ENCODE peak calls at places on chromosome 3, in nine cellular contexts. One of them, this sample, is unnamed.

GRCh38 chr3:116020495-116020894 is 397.2 kb downstream of the GAP43 start:
- DNase-seq in mesothelial cell of epicardium: no peak
- DNase-seq in M059J: no peak
- DNase-seq in GM03348: peak
- DNase-seq in AML-193: no peak
- DNase-seq in HT-29: no peak
- DNase-seq in adrenal gland: no peak
- DNase-seq in activated CD8-positive, alpha-beta memory T cell treated with anti-CD3 and anti-CD28 coated beads for 48 hours: no peak
- DNase-seq in NCI-H510A treated with DMSO at 0.1 percent for 48 hours: no peak
- DNase-seq in this sample: peak

GRCh38 chr3:105611304-105612192 is 244.8 kb downstream of the ALCAM start:
- DNase-seq in AML-193: no peak
- DNase-seq in HT-29: peak
- DNase-seq in activated CD8-positive, alpha-beta memory T cell treated with anti-CD3 and anti-CD28 coated beads for 48 hours: no peak
- DNase-seq in NCI-H510A treated with DMSO at 0.1 percent for 48 hours: peak
- DNase-seq in adrenal gland: no peak
- DNase-seq in GM03348: no peak
- DNase-seq in mesothelial cell of epicardium: no peak
- DNase-seq in M059J: no peak
- DNase-seq in this sample: no peak

GRCh38 chr3:128878556-128879124 is 780 bp upstream of the ACAD9 start:
- DNase-seq in activated CD8-positive, alpha-beta memory T cell treated with anti-CD3 and anti-CD28 coated beads for 48 hours: no peak
- DNase-seq in GM03348: peak
- DNase-seq in HT-29: peak
- DNase-seq in AML-193: peak
- DNase-seq in adrenal gland: peak
- DNase-seq in mesothelial cell of epicardium: no peak
- DNase-seq in NCI-H510A treated with DMSO at 0.1 percent for 48 hours: peak
- DNase-seq in M059J: peak
- DNase-seq in this sample: peak

GRCh38 chr3:29065211-29065785 is 215.6 kb upstream of the RBMS3 start:
- DNase-seq in NCI-H510A treated with DMSO at 0.1 percent for 48 hours: peak
- DNase-seq in AML-193: no peak
- DNase-seq in HT-29: no peak
- DNase-seq in mesothelial cell of epicardium: peak
- DNase-seq in M059J: peak
- DNase-seq in activated CD8-positive, alpha-beta memory T cell treated with anti-CD3 and anti-CD28 coated beads for 48 hours: no peak
- DNase-seq in GM03348: peak
- DNase-seq in adrenal gland: peak
- DNase-seq in this sample: no peak

GRCh38 chr3:24853685-24854341 is 359.2 kb upstream of the THRB start:
- DNase-seq in mesothelial cell of epicardium: no peak
- DNase-seq in NCI-H510A treated with DMSO at 0.1 percent for 48 hours: no peak
- DNase-seq in activated CD8-positive, alpha-beta memory T cell treated with anti-CD3 and anti-CD28 coated beads for 48 hours: no peak
- DNase-seq in HT-29: no peak
- DNase-seq in AML-193: no peak
- DNase-seq in M059J: no peak
- DNase-seq in adrenal gland: no peak
- DNase-seq in GM03348: no peak
- DNase-seq in this sample: no peak

GRCh38 chr3:148319161-148319915 is 378.4 kb upstream of the AGTR1 start:
- DNase-seq in GM03348: peak
- DNase-seq in mesothelial cell of epicardium: no peak
- DNase-seq in M059J: peak
- DNase-seq in AML-193: peak
- DNase-seq in HT-29: no peak
- DNase-seq in activated CD8-positive, alpha-beta memory T cell treated with anti-CD3 and anti-CD28 coated beads for 48 hours: no peak
- DNase-seq in adrenal gland: no peak
- DNase-seq in NCI-H510A treated with DMSO at 0.1 percent for 48 hours: no peak
- DNase-seq in this sample: peak

GRCh38 chr3:184874709-184875644 is 63.0 kb downstream of the VPS8 start:
- DNase-seq in activated CD8-positive, alpha-beta memory T cell treated with anti-CD3 and anti-CD28 coated beads for 48 hours: no peak
- DNase-seq in HT-29: peak
- DNase-seq in NCI-H510A treated with DMSO at 0.1 percent for 48 hours: peak
- DNase-seq in GM03348: peak
- DNase-seq in mesothelial cell of epicardium: no peak
- DNase-seq in adrenal gland: peak
- DNase-seq in AML-193: peak
- DNase-seq in M059J: peak
- DNase-seq in this sample: peak

GRCh38 chr3:143443851-143444331 is 324.3 kb downstream of the CHST2 start:
- DNase-seq in NCI-H510A treated with DMSO at 0.1 percent for 48 hours: no peak
- DNase-seq in GM03348: peak
- DNase-seq in activated CD8-positive, alpha-beta memory T cell treated with anti-CD3 and anti-CD28 coated beads for 48 hours: no peak
- DNase-seq in AML-193: peak
- DNase-seq in adrenal gland: peak
- DNase-seq in M059J: peak
- DNase-seq in HT-29: peak
- DNase-seq in mesothelial cell of epicardium: no peak
- DNase-seq in this sample: no peak

GRCh38 chr3:140134231-140134630 is 199.2 kb downstream of the CLSTN2 start:
- DNase-seq in GM03348: no peak
- DNase-seq in NCI-H510A treated with DMSO at 0.1 percent for 48 hours: no peak
- DNase-seq in adrenal gland: no peak
- DNase-seq in mesothelial cell of epicardium: no peak
- DNase-seq in M059J: no peak
- DNase-seq in activated CD8-positive, alpha-beta memory T cell treated with anti-CD3 and anti-CD28 coated beads for 48 hours: no peak
- DNase-seq in HT-29: no peak
- DNase-seq in AML-193: no peak
- DNase-seq in this sample: no peak

GRCh38 chr3:160665784-160666526 is 11.0 kb upstream of the ARL14 start:
- DNase-seq in mesothelial cell of epicardium: no peak
- DNase-seq in NCI-H510A treated with DMSO at 0.1 percent for 48 hours: no peak
- DNase-seq in AML-193: no peak
- DNase-seq in GM03348: peak
- DNase-seq in activated CD8-positive, alpha-beta memory T cell treated with anti-CD3 and anti-CD28 coated beads for 48 hours: no peak
- DNase-seq in adrenal gland: no peak
- DNase-seq in HT-29: no peak
- DNase-seq in M059J: peak
- DNase-seq in this sample: peak

GRCh38 chr3:17074559-17074958 is 189.8 kb downstream of the PLCL2 start:
- DNase-seq in activated CD8-positive, alpha-beta memory T cell treated with anti-CD3 and anti-CD28 coated beads for 48 hours: no peak
- DNase-seq in HT-29: no peak
- DNase-seq in GM03348: no peak
- DNase-seq in M059J: no peak
- DNase-seq in NCI-H510A treated with DMSO at 0.1 percent for 48 hours: no peak
- DNase-seq in AML-193: no peak
- DNase-seq in mesothelial cell of epicardium: no peak
- DNase-seq in adrenal gland: no peak
- DNase-seq in this sample: no peak

GRCh38 chr3:8839607-8840325 is 70.4 kb upstream of the OXTR start:
- DNase-seq in AML-193: no peak
- DNase-seq in GM03348: no peak
- DNase-seq in HT-29: no peak
- DNase-seq in NCI-H510A treated with DMSO at 0.1 percent for 48 hours: no peak
- DNase-seq in adrenal gland: no peak
- DNase-seq in mesothelial cell of epicardium: no peak
- DNase-seq in activated CD8-positive, alpha-beta memory T cell treated with anti-CD3 and anti-CD28 coated beads for 48 hours: no peak
- DNase-seq in M059J: peak
- DNase-seq in this sample: no peak

GRCh38 chr3:65713016-65713415 is 325.7 kb downstream of the MAGI1 start:
- DNase-seq in M059J: peak
- DNase-seq in mesothelial cell of epicardium: no peak
- DNase-seq in GM03348: peak
- DNase-seq in HT-29: no peak
- DNase-seq in AML-193: peak
- DNase-seq in adrenal gland: no peak
- DNase-seq in activated CD8-positive, alpha-beta memory T cell treated with anti-CD3 and anti-CD28 coated beads for 48 hours: no peak
- DNase-seq in NCI-H510A treated with DMSO at 0.1 percent for 48 hours: no peak
- DNase-seq in this sample: no peak

GRCh38 chr3:94076055-94076454 is 13.2 kb downstream of the NSUN3 start:
- DNase-seq in NCI-H510A treated with DMSO at 0.1 percent for 48 hours: no peak
- DNase-seq in GM03348: peak
- DNase-seq in activated CD8-positive, alpha-beta memory T cell treated with anti-CD3 and anti-CD28 coated beads for 48 hours: no peak
- DNase-seq in AML-193: no peak
- DNase-seq in HT-29: no peak
- DNase-seq in adrenal gland: no peak
- DNase-seq in M059J: peak
- DNase-seq in mesothelial cell of epicardium: no peak
- DNase-seq in this sample: no peak

GRCh38 chr3:194333212-194333980 is 17.7 kb downstream of the CPN2 start:
- DNase-seq in adrenal gland: peak
- DNase-seq in HT-29: peak
- DNase-seq in GM03348: peak
- DNase-seq in NCI-H510A treated with DMSO at 0.1 percent for 48 hours: no peak
- DNase-seq in AML-193: no peak
- DNase-seq in M059J: peak
- DNase-seq in mesothelial cell of epicardium: peak
- DNase-seq in activated CD8-positive, alpha-beta memory T cell treated with anti-CD3 and anti-CD28 coated beads for 48 hours: peak
- DNase-seq in this sample: peak

GRCh38 chr3:197520311-197521276 is 35.2 kb downstream of the BDH1 start:
- DNase-seq in mesothelial cell of epicardium: no peak
- DNase-seq in adrenal gland: no peak
- DNase-seq in NCI-H510A treated with DMSO at 0.1 percent for 48 hours: no peak
- DNase-seq in GM03348: no peak
- DNase-seq in activated CD8-positive, alpha-beta memory T cell treated with anti-CD3 and anti-CD28 coated beads for 48 hours: no peak
- DNase-seq in HT-29: peak
- DNase-seq in AML-193: no peak
- DNase-seq in M059J: no peak
- DNase-seq in this sample: no peak

GRCh38 chr3:12708584-12709192 is 44.8 kb upstream of the RAF1 start:
- DNase-seq in activated CD8-positive, alpha-beta memory T cell treated with anti-CD3 and anti-CD28 coated beads for 48 hours: no peak
- DNase-seq in adrenal gland: peak
- DNase-seq in GM03348: peak
- DNase-seq in HT-29: no peak
- DNase-seq in mesothelial cell of epicardium: peak
- DNase-seq in M059J: peak
- DNase-seq in NCI-H510A treated with DMSO at 0.1 percent for 48 hours: no peak
- DNase-seq in AML-193: no peak
- DNase-seq in this sample: no peak

GRCh38 chr3:107525954-107526305 is 3.2 kb downstream of the BBX start:
- DNase-seq in activated CD8-positive, alpha-beta memory T cell treated with anti-CD3 and anti-CD28 coated beads for 48 hours: no peak
- DNase-seq in mesothelial cell of epicardium: no peak
- DNase-seq in NCI-H510A treated with DMSO at 0.1 percent for 48 hours: no peak
- DNase-seq in GM03348: peak
- DNase-seq in AML-193: no peak
- DNase-seq in adrenal gland: no peak
- DNase-seq in M059J: no peak
- DNase-seq in HT-29: no peak
- DNase-seq in this sample: peak

GRCh38 chr3:4730734-4731133 is 237.6 kb downstream of the ITPR1 start:
- DNase-seq in activated CD8-positive, alpha-beta memory T cell treated with anti-CD3 and anti-CD28 coated beads for 48 hours: no peak
- DNase-seq in mesothelial cell of epicardium: no peak
- DNase-seq in NCI-H510A treated with DMSO at 0.1 percent for 48 hours: no peak
- DNase-seq in GM03348: no peak
- DNase-seq in AML-193: no peak
- DNase-seq in M059J: peak
- DNase-seq in HT-29: no peak
- DNase-seq in adrenal gland: no peak
- DNase-seq in this sample: no peak

GRCh38 chr3:148146947-148147346 is 550.8 kb upstream of the AGTR1 start:
- DNase-seq in HT-29: peak
- DNase-seq in NCI-H510A treated with DMSO at 0.1 percent for 48 hours: no peak
- DNase-seq in mesothelial cell of epicardium: no peak
- DNase-seq in M059J: peak
- DNase-seq in activated CD8-positive, alpha-beta memory T cell treated with anti-CD3 and anti-CD28 coated beads for 48 hours: no peak
- DNase-seq in GM03348: peak
- DNase-seq in adrenal gland: peak
- DNase-seq in AML-193: no peak
- DNase-seq in this sample: no peak

GRCh38 chr3:41216993-41217392 is 17.7 kb downstream of the CTNNB1 start:
- DNase-seq in adrenal gland: no peak
- DNase-seq in activated CD8-positive, alpha-beta memory T cell treated with anti-CD3 and anti-CD28 coated beads for 48 hours: no peak
- DNase-seq in GM03348: no peak
- DNase-seq in AML-193: no peak
- DNase-seq in M059J: no peak
- DNase-seq in HT-29: no peak
- DNase-seq in mesothelial cell of epicardium: no peak
- DNase-seq in NCI-H510A treated with DMSO at 0.1 percent for 48 hours: no peak
- DNase-seq in this sample: no peak

GRCh38 chr3:141875893-141876380 is 506 bp upstream of the ATP1B3 start:
- DNase-seq in HT-29: no peak
- DNase-seq in activated CD8-positive, alpha-beta memory T cell treated with anti-CD3 and anti-CD28 coated beads for 48 hours: no peak
- DNase-seq in adrenal gland: peak
- DNase-seq in M059J: peak
- DNase-seq in mesothelial cell of epicardium: peak
- DNase-seq in AML-193: peak
- DNase-seq in GM03348: no peak
- DNase-seq in NCI-H510A treated with DMSO at 0.1 percent for 48 hours: peak
- DNase-seq in this sample: no peak

GRCh38 chr3:182628531-182628930 is 164.8 kb upstream of the ATP11B start:
- DNase-seq in mesothelial cell of epicardium: no peak
- DNase-seq in activated CD8-positive, alpha-beta memory T cell treated with anti-CD3 and anti-CD28 coated beads for 48 hours: no peak
- DNase-seq in GM03348: no peak
- DNase-seq in adrenal gland: no peak
- DNase-seq in M059J: no peak
- DNase-seq in AML-193: no peak
- DNase-seq in HT-29: no peak
- DNase-seq in NCI-H510A treated with DMSO at 0.1 percent for 48 hours: no peak
- DNase-seq in this sample: no peak

GRCh38 chr3:158486200-158486599 is 84.8 kb upstream of the MLF1 start:
- DNase-seq in adrenal gland: no peak
- DNase-seq in M059J: no peak
- DNase-seq in NCI-H510A treated with DMSO at 0.1 percent for 48 hours: no peak
- DNase-seq in GM03348: no peak
- DNase-seq in mesothelial cell of epicardium: no peak
- DNase-seq in AML-193: no peak
- DNase-seq in HT-29: no peak
- DNase-seq in activated CD8-positive, alpha-beta memory T cell treated with anti-CD3 and anti-CD28 coated beads for 48 hours: no peak
- DNase-seq in this sample: no peak